ENCODE peak calls at places on chromosomes 7 and 10, in four cellular contexts. One of them, this sample, is unnamed.

GRCh38 chr10:69179089-69179742 is 818 bp upstream of the SUPV3L1 start:
- DNase-seq in A549: peak; percentile 44
- DNase-seq in HepG2: no peak
- DNase-seq in K562: peak; percentile 55
- DNase-seq in this sample: no peak

GRCh38 chr10:47041401-47042198 is 130.4 kb downstream of the PTPN20 start:
- DNase-seq in K562: no peak
- DNase-seq in HepG2: no peak
- DNase-seq in A549: no peak
- DNase-seq in this sample: no peak

GRCh38 chr7:113321201-113321600 is 202.8 kb upstream of the SMIM30 start:
- DNase-seq in K562: no peak
- DNase-seq in A549: no peak
- DNase-seq in HepG2: no peak
- DNase-seq in this sample: no peak

GRCh38 chr7:75762350-75762917 is 9.6 kb downstream of the CCL26 start:
- DNase-seq in K562: peak; percentile 82
- DNase-seq in HepG2: peak; percentile 59
- DNase-seq in A549: peak; percentile 92
- DNase-seq in this sample: peak; percentile 40

GRCh38 chr7:124322561-124322960 is 289.7 kb upstream of the TMEM229A start:
- DNase-seq in K562: no peak
- DNase-seq in A549: no peak
- DNase-seq in HepG2: no peak
- DNase-seq in this sample: no peak

GRCh38 chr10:103800789-103801540 is 54.4 kb downstream of the SH3PXD2A start:
- DNase-seq in HepG2: peak; percentile 68
- DNase-seq in A549: no peak
- DNase-seq in K562: no peak
- DNase-seq in this sample: peak; percentile 24

GRCh38 chr7:131400833-131401593 is 73.3 kb downstream of the MKLN1 start:
- DNase-seq in HepG2: peak; percentile 16
- DNase-seq in K562: no peak
- DNase-seq in A549: no peak
- DNase-seq in this sample: no peak

GRCh38 chr10:128296608-128297007 is 170.4 kb upstream of the MKI67 start:
- DNase-seq in K562: no peak
- DNase-seq in HepG2: no peak
- DNase-seq in A549: no peak
- DNase-seq in this sample: no peak

GRCh38 chr10:34125702-34126101 is 689.4 kb downstream of the PARD3 start:
- DNase-seq in A549: no peak
- DNase-seq in K562: no peak
- DNase-seq in HepG2: no peak
- DNase-seq in this sample: no peak

GRCh38 chr10:3067045-3067858 is at the start of gene PFKP:
- DNase-seq in K562: peak; percentile 79
- DNase-seq in HepG2: no peak
- DNase-seq in A549: no peak
- DNase-seq in this sample: no peak

DNA sequence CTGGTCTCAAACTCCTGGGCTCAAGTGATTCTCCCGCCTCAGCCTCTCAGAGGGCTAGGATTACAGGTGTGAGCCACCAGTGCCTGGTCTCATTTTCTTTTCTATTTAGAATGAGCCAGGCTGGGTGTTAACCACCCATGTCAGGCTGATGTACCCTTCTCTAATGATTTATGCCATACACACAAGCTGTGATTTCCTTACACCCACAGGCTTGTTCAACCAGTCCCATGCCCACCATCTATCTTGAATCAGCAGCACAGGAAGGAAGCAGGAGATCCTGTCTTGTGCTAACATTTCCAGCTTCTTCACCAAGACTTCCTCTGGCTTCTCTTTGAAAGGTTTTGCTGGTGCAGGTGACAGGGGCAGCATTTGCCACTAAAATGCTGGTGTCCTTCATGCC is 176.4 kb downstream of the GATA3 start:
- DNase-seq in K562: no peak
- DNase-seq in HepG2: no peak
- DNase-seq in A549: no peak
- DNase-seq in this sample: no peak
- TF ChIP-seq CEBPB in K562: no peak
- TF ChIP-seq CEBPB in HepG2: no peak
- TF ChIP-seq CEBPB in A549: no peak
- TF ChIP-seq CEBPB in this sample: no peak

GRCh38 chr7:45878457-45879144 is 5.7 kb upstream of the CCDC201 start:
- DNase-seq in HepG2: no peak
- DNase-seq in A549: no peak
- DNase-seq in K562: no peak
- DNase-seq in this sample: no peak
- TF ChIP-seq POLR2AphosphoS2 in HepG2: no peak
- TF ChIP-seq POLR2AphosphoS2 in A549: no peak
- TF ChIP-seq POLR2AphosphoS2 in K562: no peak
- TF ChIP-seq POLR2AphosphoS2 in this sample: no peak

GRCh38 chr10:86230538-86231180 is 135.9 kb downstream of the GRID1 start:
- DNase-seq in K562: no peak
- DNase-seq in HepG2: no peak
- DNase-seq in A549: no peak
- DNase-seq in this sample: no peak

GRCh38 chr10:86233131-86233530 is 133.5 kb downstream of the GRID1 start:
- DNase-seq in A549: no peak
- DNase-seq in HepG2: no peak
- DNase-seq in K562: no peak
- DNase-seq in this sample: no peak

GRCh38 chr10:86232646-86233045 is 133.9 kb downstream of the GRID1 start:
- DNase-seq in K562: no peak
- DNase-seq in A549: no peak
- DNase-seq in HepG2: no peak
- DNase-seq in this sample: no peak

GRCh38 chr10:86229811-86230409 is 136.7 kb downstream of the GRID1 start:
- DNase-seq in HepG2: no peak
- DNase-seq in K562: no peak
- DNase-seq in A549: no peak
- DNase-seq in this sample: no peak

DNA sequence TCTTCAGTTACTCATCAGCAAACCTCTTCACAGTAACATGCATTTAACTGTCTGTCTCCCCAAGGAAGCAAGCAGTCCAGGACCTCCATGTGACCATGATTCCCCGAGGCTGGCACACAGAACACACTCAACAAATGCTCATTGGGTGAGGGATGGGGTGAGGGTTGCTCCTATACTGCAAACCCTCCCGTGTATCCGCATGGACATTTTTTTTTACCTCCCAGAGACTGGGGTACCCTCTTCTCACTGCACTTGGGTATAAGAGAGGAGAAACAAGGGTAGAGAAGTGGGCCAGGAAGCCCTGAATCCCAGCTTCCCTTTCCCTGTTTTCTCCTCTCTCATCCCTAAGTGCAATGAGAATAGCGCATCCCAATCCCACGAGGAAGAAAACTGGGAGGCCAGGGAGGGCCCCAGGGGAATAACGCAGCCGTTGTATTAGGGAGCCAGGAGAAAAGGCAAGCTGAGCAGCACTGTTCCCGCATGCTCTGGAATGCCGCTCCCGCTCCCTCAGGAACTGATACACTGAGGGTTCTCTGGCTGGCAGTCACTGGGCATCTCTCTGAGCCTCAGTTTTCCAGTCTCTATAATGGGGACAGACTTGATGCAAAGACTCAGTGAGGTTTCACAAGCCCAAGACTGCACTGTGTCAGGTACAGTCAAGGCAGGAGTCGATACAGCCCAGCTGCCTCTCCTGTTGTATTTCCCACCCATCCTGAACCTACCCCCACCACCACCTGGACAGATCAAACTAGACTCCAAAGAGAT is 134.6 kb downstream of the GRID1 start:
- DNase-seq in HepG2: no peak
- DNase-seq in K562: no peak
- DNase-seq in A549: no peak
- DNase-seq in this sample: no peak
- TF ChIP-seq CEBPB in HepG2: no peak
- TF ChIP-seq CEBPB in K562: no peak
- TF ChIP-seq CEBPB in A549: no peak
- TF ChIP-seq CEBPB in this sample: no peak

GRCh38 chr7:96377399-96377798 is 55.5 kb upstream of the SLC25A13 start:
- DNase-seq in HepG2: no peak
- DNase-seq in K562: no peak
- DNase-seq in A549: no peak
- DNase-seq in this sample: no peak

DNA sequence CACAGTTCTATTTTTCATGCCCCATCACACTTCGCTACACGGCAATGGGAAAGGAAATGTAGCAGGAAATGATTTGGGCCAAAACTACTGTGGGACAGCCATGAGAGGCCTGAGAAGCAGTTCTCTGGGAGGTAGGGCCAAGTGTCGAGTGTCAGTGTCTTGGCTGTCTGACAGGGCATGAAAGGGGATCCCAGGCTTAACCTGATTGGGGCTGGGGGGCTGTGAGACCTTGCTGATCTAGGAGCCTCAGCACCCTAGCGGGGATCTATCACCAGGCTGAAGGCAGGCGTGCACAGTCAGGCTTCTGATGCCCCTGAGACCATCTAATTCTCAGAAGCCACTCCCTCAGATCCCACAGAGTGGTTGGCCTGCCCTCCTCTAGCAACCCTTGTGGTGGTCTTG is 58.2 kb upstream of the SLC25A13 start:
- DNase-seq in K562: no peak
- DNase-seq in HepG2: no peak
- DNase-seq in A549: no peak
- DNase-seq in this sample: no peak
- TF ChIP-seq POLR2AphosphoS2 in K562: no peak
- TF ChIP-seq POLR2AphosphoS2 in HepG2: no peak
- TF ChIP-seq POLR2AphosphoS2 in A549: no peak
- TF ChIP-seq POLR2AphosphoS2 in this sample: no peak

This sample was measured in GM12878.